ENCODE peak calls at places on chromosomes 13 and 19, in ten cellular contexts. Q is EH; Y is hepatocyte; M is C1 segment of cervical spinal cord; O is nephron progenitor cell; T is HFFc6; H is GM04503; S is WERI-Rb-1; F is stimulated activated CD8-positive, alpha-beta memory T cell treated with anti-CD3 and anti-CD28 coated beads, Interleukin-7, amount 100 ng/mL, for 24 hours; K is SHP77. L is an unnamed sample.

GRCh38 chr13:109654341-109655205 is 131.8 kb downstream of the IRS2 start:
- DNase-seq in Q (no peak), Y (no peak), M (no peak), O (no peak), T (no peak), H (no peak), S (no peak), F (no peak), K (no peak), L (no peak)

GRCh38 chr13:112969692-112970338 is 801 bp downstream of the MCF2L start:
- DNase-seq in Q (no peak), Y (no peak), M (no peak), O (no peak), T (no peak), H (no peak), S (no peak), F (no peak), K (peak), L (peak)

GRCh38 chr13:25920277-25920676 is 131.5 kb downstream of the SHISA2 start:
- DNase-seq in Q (no peak), Y (no peak), M (no peak), O (no peak), T (no peak), H (no peak), S (no peak), F (no peak), K (no peak), L (no peak)

GRCh38 chr19:39768334-39768733 is 10.3 kb upstream of the LEUTX start:
- DNase-seq in Q (no peak), Y (no peak), M (no peak), O (no peak), T (no peak), H (no peak), S (no peak), F (no peak), K (no peak), L (no peak)

GRCh38 chr13:21744149-21744548 is 73.3 kb downstream of the FGF9 start:
- DNase-seq in Q (no peak), Y (no peak), M (no peak), O (no peak), T (no peak), H (no peak), S (no peak), F (no peak), K (no peak), L (no peak)

GRCh38 chr13:27041341-27041740 is 130.3 kb downstream of the USP12 start:
- DNase-seq in Q (no peak), Y (no peak), M (no peak), O (no peak), T (no peak), H (no peak), S (no peak), F (no peak), K (no peak), L (no peak)

GRCh38 chr19:50381881-50382729 is 2.0 kb upstream of the POLD1 start:
- DNase-seq in Q (no peak), Y (no peak), M (no peak), O (no peak), T (no peak), H (no peak), S (no peak), F (no peak), K (no peak), L (no peak)

GRCh38 chr13:78662467-78662866 is 3.5 kb upstream of the OBI1 start:
- DNase-seq in Q (no peak), Y (no peak), M (no peak), O (no peak), T (no peak), H (no peak), S (no peak), F (no peak), K (no peak), L (no peak)

GRCh38 chr19:15048128-15048527 is 1.2 kb upstream of the CASP14 start:
- DNase-seq in Q (no peak), Y (no peak), M (no peak), O (no peak), T (no peak), H (no peak), S (no peak), F (no peak), K (no peak), L (no peak)

GRCh38 chr19:6047741-6048231 is 62.5 kb downstream of the RFX2 start:
- DNase-seq in Q (peak), Y (peak), M (no peak), O (peak), T (peak), H (no peak), S (peak), F (no peak), K (peak), L (no peak)

GRCh38 chr19:13748169-13748884 is 16.0 kb upstream of the MRI1 start:
- DNase-seq in Q (peak), Y (peak), M (no peak), O (no peak), T (peak), H (no peak), S (no peak), F (no peak), K (peak), L (no peak)

GRCh38 chr19:1266818-1267440 is 2.2 kb upstream of the CIRBP start:
- DNase-seq in Q (no peak), Y (peak), M (peak), O (peak), T (peak), H (no peak), S (peak), F (no peak), K (no peak), L (no peak)

GRCh38 chr19:45716314-45717130 is 14.2 kb downstream of the FBXO46 start:
- DNase-seq in Q (peak), Y (peak), M (no peak), O (no peak), T (no peak), H (no peak), S (no peak), F (no peak), K (no peak), L (no peak)

L was measured in NCI-H526 treated with DMSO at 0.1 percent for 48 hours.